ENCODE peak calls at places on chromosomes 12 and 14, in ten cellular contexts. One of them, this sample, is unnamed.

GRCh38 chr12:108317303-108318283 is 21.5 kb downstream of the CMKLR1 start:
- DNase-seq in GM04504: no peak
- DNase-seq in fibroblast of the aortic adventitia: no peak
- DNase-seq in activated CD8-positive, alpha-beta memory T cell treated with anti-CD3 and anti-CD28 coated beads, Interleukin-2, amount 50 U/mL, for 4 hours: no peak
- DNase-seq in EH: no peak
- DNase-seq in NCI-H1417: no peak
- DNase-seq in NCI-H460: no peak
- DNase-seq in activated CD4-positive, alpha-beta T cell treated with anti-CD3 and anti-CD28 coated beads, Interleukin-2, amount 10 ng/mL, durations not matched to agents 7 days and 5 days: no peak
- DNase-seq in tibial artery: no peak
- DNase-seq in coronary artery: no peak
- DNase-seq in this sample: no peak

GRCh38 chr12:543114-543451 is 83.3 kb downstream of the B4GALNT3 start:
- DNase-seq in coronary artery: no peak
- DNase-seq in activated CD4-positive, alpha-beta T cell treated with anti-CD3 and anti-CD28 coated beads, Interleukin-2, amount 10 ng/mL, durations not matched to agents 7 days and 5 days: no peak
- DNase-seq in NCI-H460: no peak
- DNase-seq in fibroblast of the aortic adventitia: no peak
- DNase-seq in tibial artery: no peak
- DNase-seq in NCI-H1417: no peak
- DNase-seq in EH: no peak
- DNase-seq in GM04504: no peak
- DNase-seq in activated CD8-positive, alpha-beta memory T cell treated with anti-CD3 and anti-CD28 coated beads, Interleukin-2, amount 50 U/mL, for 4 hours: no peak
- DNase-seq in this sample: no peak

GRCh38 chr12:101322480-101322879 is 42.6 kb downstream of the UTP20 start:
- DNase-seq in activated CD8-positive, alpha-beta memory T cell treated with anti-CD3 and anti-CD28 coated beads, Interleukin-2, amount 50 U/mL, for 4 hours: no peak
- DNase-seq in NCI-H460: no peak
- DNase-seq in activated CD4-positive, alpha-beta T cell treated with anti-CD3 and anti-CD28 coated beads, Interleukin-2, amount 10 ng/mL, durations not matched to agents 7 days and 5 days: no peak
- DNase-seq in EH: no peak
- DNase-seq in fibroblast of the aortic adventitia: no peak
- DNase-seq in coronary artery: no peak
- DNase-seq in NCI-H1417: no peak
- DNase-seq in GM04504: no peak
- DNase-seq in tibial artery: no peak
- DNase-seq in this sample: no peak

GRCh38 chr14:64704145-64704742 is at the start of gene PLEKHG3:
- DNase-seq in GM04504: no peak
- DNase-seq in NCI-H1417: peak; percentile 57
- DNase-seq in fibroblast of the aortic adventitia: peak; percentile 65
- DNase-seq in activated CD4-positive, alpha-beta T cell treated with anti-CD3 and anti-CD28 coated beads, Interleukin-2, amount 10 ng/mL, durations not matched to agents 7 days and 5 days: peak; percentile 31
- DNase-seq in NCI-H460: peak; percentile 72
- DNase-seq in coronary artery: peak; percentile 83
- DNase-seq in tibial artery: peak; percentile 60
- DNase-seq in EH: peak; percentile 85
- DNase-seq in activated CD8-positive, alpha-beta memory T cell treated with anti-CD3 and anti-CD28 coated beads, Interleukin-2, amount 50 U/mL, for 4 hours: no peak
- DNase-seq in this sample: no peak

GRCh38 chr14:106372870-106373657 is 846.7 kb downstream of the TMEM121 start:
- DNase-seq in GM04504: no peak
- DNase-seq in coronary artery: no peak
- DNase-seq in tibial artery: no peak
- DNase-seq in activated CD4-positive, alpha-beta T cell treated with anti-CD3 and anti-CD28 coated beads, Interleukin-2, amount 10 ng/mL, durations not matched to agents 7 days and 5 days: peak; percentile 79
- DNase-seq in activated CD8-positive, alpha-beta memory T cell treated with anti-CD3 and anti-CD28 coated beads, Interleukin-2, amount 50 U/mL, for 4 hours: peak; percentile 80
- DNase-seq in EH: no peak
- DNase-seq in fibroblast of the aortic adventitia: no peak
- DNase-seq in NCI-H1417: peak; percentile 90
- DNase-seq in NCI-H460: peak; percentile 30
- DNase-seq in this sample: peak; percentile 84

GRCh38 chr12:38921025-38921677 is 15.8 kb upstream of the CPNE8 start:
- DNase-seq in activated CD8-positive, alpha-beta memory T cell treated with anti-CD3 and anti-CD28 coated beads, Interleukin-2, amount 50 U/mL, for 4 hours: no peak
- DNase-seq in GM04504: peak; percentile 21
- DNase-seq in EH: no peak
- DNase-seq in tibial artery: peak; percentile 43
- DNase-seq in fibroblast of the aortic adventitia: peak; percentile 80
- DNase-seq in NCI-H460: peak; percentile 77
- DNase-seq in NCI-H1417: peak; percentile 51
- DNase-seq in activated CD4-positive, alpha-beta T cell treated with anti-CD3 and anti-CD28 coated beads, Interleukin-2, amount 10 ng/mL, durations not matched to agents 7 days and 5 days: peak; percentile 46
- DNase-seq in coronary artery: no peak
- DNase-seq in this sample: no peak

GRCh38 chr12:15644700-15645099 is 144.5 kb downstream of the EPS8 start:
- DNase-seq in coronary artery: no peak
- DNase-seq in GM04504: no peak
- DNase-seq in activated CD8-positive, alpha-beta memory T cell treated with anti-CD3 and anti-CD28 coated beads, Interleukin-2, amount 50 U/mL, for 4 hours: no peak
- DNase-seq in EH: peak; percentile 82
- DNase-seq in activated CD4-positive, alpha-beta T cell treated with anti-CD3 and anti-CD28 coated beads, Interleukin-2, amount 10 ng/mL, durations not matched to agents 7 days and 5 days: no peak
- DNase-seq in fibroblast of the aortic adventitia: peak; percentile 25
- DNase-seq in NCI-H1417: no peak
- DNase-seq in NCI-H460: no peak
- DNase-seq in tibial artery: no peak
- DNase-seq in this sample: no peak

GRCh38 chr12:119115296-119115905 is 63.3 kb upstream of the HSPB8 start:
- DNase-seq in coronary artery: no peak
- DNase-seq in GM04504: peak; percentile 7
- DNase-seq in tibial artery: no peak
- DNase-seq in activated CD4-positive, alpha-beta T cell treated with anti-CD3 and anti-CD28 coated beads, Interleukin-2, amount 10 ng/mL, durations not matched to agents 7 days and 5 days: peak; percentile 38
- DNase-seq in fibroblast of the aortic adventitia: peak; percentile 66
- DNase-seq in activated CD8-positive, alpha-beta memory T cell treated with anti-CD3 and anti-CD28 coated beads, Interleukin-2, amount 50 U/mL, for 4 hours: no peak
- DNase-seq in EH: peak; percentile 45
- DNase-seq in NCI-H460: peak; percentile 55
- DNase-seq in NCI-H1417: peak; percentile 76
- DNase-seq in this sample: peak; percentile 49

GRCh38 chr14:56888274-56888673 is 78.0 kb upstream of the OTX2 start:
- DNase-seq in activated CD8-positive, alpha-beta memory T cell treated with anti-CD3 and anti-CD28 coated beads, Interleukin-2, amount 50 U/mL, for 4 hours: no peak
- DNase-seq in NCI-H460: no peak
- DNase-seq in NCI-H1417: no peak
- DNase-seq in tibial artery: no peak
- DNase-seq in coronary artery: no peak
- DNase-seq in EH: no peak
- DNase-seq in activated CD4-positive, alpha-beta T cell treated with anti-CD3 and anti-CD28 coated beads, Interleukin-2, amount 10 ng/mL, durations not matched to agents 7 days and 5 days: no peak
- DNase-seq in GM04504: no peak
- DNase-seq in fibroblast of the aortic adventitia: no peak
- DNase-seq in this sample: no peak

GRCh38 chr14:27366596-27366995 is 768.8 kb upstream of the NOVA1 start:
- DNase-seq in EH: no peak
- DNase-seq in activated CD4-positive, alpha-beta T cell treated with anti-CD3 and anti-CD28 coated beads, Interleukin-2, amount 10 ng/mL, durations not matched to agents 7 days and 5 days: no peak
- DNase-seq in coronary artery: no peak
- DNase-seq in activated CD8-positive, alpha-beta memory T cell treated with anti-CD3 and anti-CD28 coated beads, Interleukin-2, amount 50 U/mL, for 4 hours: no peak
- DNase-seq in NCI-H460: peak; percentile 26
- DNase-seq in GM04504: no peak
- DNase-seq in fibroblast of the aortic adventitia: no peak
- DNase-seq in tibial artery: no peak
- DNase-seq in NCI-H1417: no peak
- DNase-seq in this sample: no peak

GRCh38 chr12:26648584-26648983 is 184.4 kb downstream of the ITPR2 start:
- DNase-seq in NCI-H460: no peak
- DNase-seq in NCI-H1417: no peak
- DNase-seq in fibroblast of the aortic adventitia: peak; percentile 96
- DNase-seq in activated CD4-positive, alpha-beta T cell treated with anti-CD3 and anti-CD28 coated beads, Interleukin-2, amount 10 ng/mL, durations not matched to agents 7 days and 5 days: no peak
- DNase-seq in activated CD8-positive, alpha-beta memory T cell treated with anti-CD3 and anti-CD28 coated beads, Interleukin-2, amount 50 U/mL, for 4 hours: no peak
- DNase-seq in coronary artery: no peak
- DNase-seq in EH: peak; percentile 97
- DNase-seq in GM04504: peak; percentile 74
- DNase-seq in tibial artery: no peak
- DNase-seq in this sample: no peak

GRCh38 chr12:132142679-132143327 is 1.3 kb downstream of the DDX51 start:
- DNase-seq in GM04504: no peak
- DNase-seq in coronary artery: no peak
- DNase-seq in fibroblast of the aortic adventitia: no peak
- DNase-seq in activated CD4-positive, alpha-beta T cell treated with anti-CD3 and anti-CD28 coated beads, Interleukin-2, amount 10 ng/mL, durations not matched to agents 7 days and 5 days: no peak
- DNase-seq in NCI-H460: no peak
- DNase-seq in EH: no peak
- DNase-seq in NCI-H1417: no peak
- DNase-seq in activated CD8-positive, alpha-beta memory T cell treated with anti-CD3 and anti-CD28 coated beads, Interleukin-2, amount 50 U/mL, for 4 hours: no peak
- DNase-seq in tibial artery: no peak
- DNase-seq in this sample: no peak

GRCh38 chr14:96502621-96503251 is 554 bp downstream of the PAPOLA start:
- DNase-seq in fibroblast of the aortic adventitia: peak; percentile 25
- DNase-seq in NCI-H460: no peak
- DNase-seq in activated CD4-positive, alpha-beta T cell treated with anti-CD3 and anti-CD28 coated beads, Interleukin-2, amount 10 ng/mL, durations not matched to agents 7 days and 5 days: peak; percentile 55
- DNase-seq in NCI-H1417: no peak
- DNase-seq in EH: peak; percentile 49
- DNase-seq in GM04504: no peak
- DNase-seq in activated CD8-positive, alpha-beta memory T cell treated with anti-CD3 and anti-CD28 coated beads, Interleukin-2, amount 50 U/mL, for 4 hours: peak; percentile 29
- DNase-seq in coronary artery: peak; percentile 73
- DNase-seq in tibial artery: peak; percentile 54
- DNase-seq in this sample: peak; percentile 69

GRCh38 chr14:101134851-101135486 is 231.4 kb upstream of the RTL1 start:
- DNase-seq in NCI-H1417: no peak
- DNase-seq in fibroblast of the aortic adventitia: no peak
- DNase-seq in EH: no peak
- DNase-seq in activated CD8-positive, alpha-beta memory T cell treated with anti-CD3 and anti-CD28 coated beads, Interleukin-2, amount 50 U/mL, for 4 hours: no peak
- DNase-seq in tibial artery: no peak
- DNase-seq in NCI-H460: no peak
- DNase-seq in GM04504: no peak
- DNase-seq in activated CD4-positive, alpha-beta T cell treated with anti-CD3 and anti-CD28 coated beads, Interleukin-2, amount 10 ng/mL, durations not matched to agents 7 days and 5 days: no peak
- DNase-seq in coronary artery: no peak
- DNase-seq in this sample: no peak

GRCh38 chr12:2273751-2274150 is 221.0 kb downstream of the CACNA1C start:
- DNase-seq in activated CD8-positive, alpha-beta memory T cell treated with anti-CD3 and anti-CD28 coated beads, Interleukin-2, amount 50 U/mL, for 4 hours: no peak
- DNase-seq in tibial artery: no peak
- DNase-seq in coronary artery: no peak
- DNase-seq in GM04504: no peak
- DNase-seq in fibroblast of the aortic adventitia: no peak
- DNase-seq in NCI-H460: no peak
- DNase-seq in activated CD4-positive, alpha-beta T cell treated with anti-CD3 and anti-CD28 coated beads, Interleukin-2, amount 10 ng/mL, durations not matched to agents 7 days and 5 days: no peak
- DNase-seq in EH: no peak
- DNase-seq in NCI-H1417: no peak
- DNase-seq in this sample: no peak

GRCh38 chr14:31543969-31544799 is 17.0 kb upstream of the NUBPL start:
- DNase-seq in activated CD4-positive, alpha-beta T cell treated with anti-CD3 and anti-CD28 coated beads, Interleukin-2, amount 10 ng/mL, durations not matched to agents 7 days and 5 days: no peak
- DNase-seq in activated CD8-positive, alpha-beta memory T cell treated with anti-CD3 and anti-CD28 coated beads, Interleukin-2, amount 50 U/mL, for 4 hours: no peak
- DNase-seq in EH: no peak
- DNase-seq in GM04504: no peak
- DNase-seq in tibial artery: no peak
- DNase-seq in NCI-H1417: no peak
- DNase-seq in coronary artery: no peak
- DNase-seq in NCI-H460: no peak
- DNase-seq in fibroblast of the aortic adventitia: peak; percentile 16
- DNase-seq in this sample: peak; percentile 15

GRCh38 chr12:7319934-7320333 is 16.1 kb downstream of the ACSM4 start:
- DNase-seq in EH: peak; percentile 3
- DNase-seq in coronary artery: no peak
- DNase-seq in NCI-H460: no peak
- DNase-seq in GM04504: no peak
- DNase-seq in activated CD8-positive, alpha-beta memory T cell treated with anti-CD3 and anti-CD28 coated beads, Interleukin-2, amount 50 U/mL, for 4 hours: no peak
- DNase-seq in NCI-H1417: no peak
- DNase-seq in tibial artery: no peak
- DNase-seq in fibroblast of the aortic adventitia: no peak
- DNase-seq in activated CD4-positive, alpha-beta T cell treated with anti-CD3 and anti-CD28 coated beads, Interleukin-2, amount 10 ng/mL, durations not matched to agents 7 days and 5 days: no peak
- DNase-seq in this sample: no peak

GRCh38 chr12:14961466-14962155 is at the start of gene ARHGDIB:
- DNase-seq in tibial artery: peak; percentile 42
- DNase-seq in activated CD4-positive, alpha-beta T cell treated with anti-CD3 and anti-CD28 coated beads, Interleukin-2, amount 10 ng/mL, durations not matched to agents 7 days and 5 days: peak; percentile 92
- DNase-seq in fibroblast of the aortic adventitia: no peak
- DNase-seq in GM04504: no peak
- DNase-seq in EH: peak; percentile 71
- DNase-seq in NCI-H1417: no peak
- DNase-seq in activated CD8-positive, alpha-beta memory T cell treated with anti-CD3 and anti-CD28 coated beads, Interleukin-2, amount 50 U/mL, for 4 hours: peak; percentile 73
- DNase-seq in coronary artery: no peak
- DNase-seq in NCI-H460: no peak
- DNase-seq in this sample: peak; percentile 54